ENCODE peak calls at places on chromosomes 5 and 9, in eight cellular contexts. J, Q, Z, R, W, M, L and Y are unnamed samples.

GRCh38 chr5:111584651-111585050 is 72.3 kb upstream of the STARD4 start:
- DNase-seq in W (no peak), Z (peak), L (no peak), Q (no peak), R (peak), M (peak), J (peak), Y (no peak)

GRCh38 chr9:92506184-92506857 is 24.0 kb upstream of the ASPN start:
- DNase-seq in Z (peak), M (no peak), W (peak), R (peak), L (no peak), J (peak), Q (no peak), Y (no peak)

GRCh38 chr9:103323699-103324098 is 328.6 kb downstream of the CYLC2 start:
- DNase-seq in R (no peak), Z (no peak), W (no peak), Q (no peak), L (no peak), M (no peak), J (no peak), Y (no peak)

GRCh38 chr5:114883675-114884074 is 286.0 kb downstream of the TRIM36 start:
- DNase-seq in Q (no peak), J (no peak), L (no peak), W (no peak), M (no peak), Z (no peak), R (no peak), Y (no peak)

GRCh38 chr5:96388186-96388585 is 44.9 kb downstream of the PCSK1 start:
- DNase-seq in W (peak), M (no peak), Z (no peak), R (no peak), L (no peak), Q (no peak), J (peak), Y (no peak)

GRCh38 chr5:38601133-38601842 is 44.8 kb upstream of the LIFR start:
- DNase-seq in R (no peak), Q (no peak), W (no peak), M (no peak), J (no peak), Z (no peak), L (no peak), Y (no peak)

GRCh38 chr5:19713740-19714139 is 274.3 kb downstream of the CDH18 start:
- DNase-seq in L (no peak), R (peak), J (no peak), Z (no peak), Q (no peak), M (no peak), W (no peak), Y (no peak)

GRCh38 chr5:106020889-106021288 is 1649.8 kb downstream of the EFNA5 start:
- DNase-seq in L (no peak), R (no peak), W (no peak), Q (no peak), J (no peak), Z (no peak), M (no peak), Y (no peak)

GRCh38 chr9:91898451-91899433 is 51.3 kb downstream of the ROR2 start:
- DNase-seq in Z (no peak), R (no peak), M (peak), L (no peak), W (no peak), Q (peak), J (peak), Y (no peak)

GRCh38 chr9:93681316-93682154 is 105.2 kb downstream of the PHF2 start:
- DNase-seq in Q (no peak), J (no peak), R (no peak), W (no peak), L (no peak), M (peak), Z (no peak), Y (no peak)

GRCh38 chr9:123425261-123425821 is 69.3 kb downstream of the CRB2 start:
- DNase-seq in R (no peak), M (peak), L (no peak), W (no peak), Z (no peak), J (no peak), Q (no peak), Y (no peak)

GRCh38 chr9:34997375-34997774 is 7.8 kb downstream of the DNAJB5 start:
- DNase-seq in L (no peak), R (no peak), J (no peak), Q (no peak), W (no peak), Z (no peak), M (no peak), Y (no peak)

GRCh38 chr9:121895836-121896544 is 197.1 kb downstream of the TTLL11 start:
- DNase-seq in Q (peak), R (no peak), M (peak), J (no peak), L (no peak), Z (peak), W (no peak), Y (no peak)

GRCh38 chr5:38381361-38381760 is 123.0 kb downstream of the EGFLAM start:
- DNase-seq in M (no peak), R (no peak), J (no peak), Z (no peak), L (no peak), W (no peak), Q (no peak), Y (no peak)

GRCh38 chr9:74645007-74645639 is 148.0 kb downstream of the RORB start:
- DNase-seq in L (no peak), J (no peak), W (no peak), M (no peak), R (peak), Q (peak), Z (peak), Y (no peak)

GRCh38 chr5:177612215-177612673 is 12.3 kb downstream of the B4GALT7 start:
- DNase-seq in R (no peak), M (no peak), Q (no peak), W (no peak), J (no peak), Z (no peak), L (no peak), Y (no peak)

GRCh38 chr9:131668439-131669233 is 71.2 kb downstream of the RAPGEF1 start:
- DNase-seq in Z (peak), W (no peak), R (peak), M (peak), J (peak), L (no peak), Q (no peak), Y (no peak)

DNA sequence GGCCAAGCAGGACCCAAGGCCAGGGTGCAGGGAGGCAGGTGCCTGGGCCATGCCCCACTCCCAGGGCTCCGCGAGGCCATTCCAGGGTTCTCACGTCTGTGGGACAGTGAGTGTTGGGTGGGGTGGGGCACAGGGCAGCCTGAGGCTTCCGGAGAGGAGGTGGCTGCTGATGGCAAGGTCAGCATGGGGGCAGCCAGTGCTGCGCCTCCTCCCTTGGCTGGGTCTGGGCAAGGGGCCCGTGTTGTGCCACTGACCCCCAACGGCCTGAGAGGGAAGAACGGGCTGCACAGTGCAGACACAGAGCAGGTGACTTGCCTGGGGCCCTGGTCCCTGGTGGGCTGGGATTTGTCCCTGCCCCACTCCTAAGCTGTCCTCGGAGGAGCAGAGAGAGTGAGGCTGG is 82.1 kb downstream of the RXRA start:
- DNase-seq in R (no peak), M (no peak), J (no peak), W (no peak), Z (no peak), L (no peak), Q (no peak), Y (no peak)
- TF ChIP-seq CTCF in R (no peak), M (no peak), J (no peak), W (no peak), Z (no peak), L (no peak), Q (peak), Y (no peak)

GRCh38 chr9:120876842-120877240 is at the start of gene PHF19:
- DNase-seq in M (peak), Q (peak), Z (no peak), R (peak), W (no peak), J (no peak), L (no peak), Y (no peak)

GRCh38 chr9:120877276-120878034 is 467 bp upstream of the PHF19 start:
- DNase-seq in L (no peak), R (peak), W (no peak), Z (peak), J (peak), Q (peak), M (peak), Y (no peak)

GRCh38 chr9:120874861-120875565 is 2.0 kb downstream of the PHF19 start:
- DNase-seq in R (no peak), J (no peak), M (no peak), L (no peak), Z (no peak), Q (no peak), W (no peak), Y (no peak)

GRCh38 chr9:120875643-120875953 is 1.4 kb downstream of the PHF19 start:
- DNase-seq in L (no peak), Q (peak), W (no peak), Z (no peak), R (no peak), M (no peak), J (no peak), Y (no peak)

GRCh38 chr9:120875954-120876841 is 790 bp downstream of the PHF19 start:
- DNase-seq in J (peak), Q (peak), L (no peak), M (peak), R (peak), W (no peak), Z (peak), Y (no peak)
- TF ChIP-seq CTCF in J (peak), Q (no peak), L (no peak), M (peak), R (no peak), W (peak), Z (peak), Y (no peak)

GRCh38 chr5:82358454-82358853 is 80.3 kb upstream of the RPS23 start:
- DNase-seq in Z (no peak), L (no peak), Q (no peak), R (peak), W (peak), J (no peak), M (no peak), Y (no peak)
- TF ChIP-seq CTCF in Z (no peak), L (no peak), Q (no peak), R (no peak), W (no peak), J (no peak), M (no peak), Y (no peak)

GRCh38 chr5:119411291-119411934 is 40.9 kb upstream of the HSD17B4 start:
- DNase-seq in L (no peak), M (no peak), Q (no peak), J (peak), R (peak), Z (peak), W (no peak), Y (no peak)

GRCh38 chr5:119411935-119412623 is 40.2 kb upstream of the HSD17B4 start:
- DNase-seq in W (peak), J (peak), R (peak), Q (peak), M (peak), L (no peak), Z (peak), Y (peak)

GRCh38 chr5:119406551-119406950 is 45.7 kb upstream of the HSD17B4 start:
- DNase-seq in J (no peak), L (no peak), R (peak), Z (no peak), M (no peak), W (no peak), Q (no peak), Y (no peak)

GRCh38 chr5:119410448-119411170 is 41.7 kb upstream of the HSD17B4 start:
- DNase-seq in Z (no peak), L (no peak), W (no peak), J (no peak), Q (no peak), M (no peak), R (no peak), Y (no peak)

DNA sequence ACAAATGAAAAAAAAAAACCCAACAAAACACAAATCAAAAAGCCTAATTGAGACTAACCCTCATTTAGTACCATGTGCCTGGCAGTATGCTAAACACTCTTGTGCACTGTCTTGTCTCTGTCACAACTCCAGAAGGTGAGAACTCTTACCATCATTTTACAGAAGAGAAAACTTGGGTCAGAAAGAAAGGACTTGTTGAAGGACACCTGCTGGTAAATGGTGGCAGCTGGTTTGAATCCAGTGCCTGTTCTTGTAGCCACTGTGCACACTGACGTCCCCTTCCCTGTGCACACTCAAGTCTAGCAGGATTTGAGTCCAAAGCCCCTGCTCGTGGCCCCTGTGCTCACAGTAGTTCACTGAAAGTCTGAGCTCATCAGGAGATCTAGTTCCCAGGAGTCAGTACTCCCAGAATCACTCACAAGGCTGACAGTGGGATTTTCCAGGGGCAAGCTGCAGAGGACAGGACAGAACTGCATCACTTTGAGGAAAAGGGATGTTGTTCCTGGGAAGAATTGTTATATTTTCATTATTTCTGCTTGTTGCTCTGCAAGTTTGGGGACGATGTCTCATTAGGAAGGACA is 43.0 kb upstream of the HSD17B4 start:
- DNase-seq in M (peak), Q (no peak), Z (no peak), L (no peak), J (no peak), W (no peak), R (no peak), Y (no peak)
- TF ChIP-seq CTCF in M (peak), Q (no peak), Z (peak), L (no peak), J (no peak), W (no peak), R (no peak), Y (no peak)